ENCODE peak calls at places on chromosome 21, in seven cellular contexts. One of them, this sample, is unnamed.

GRCh38 chr21:36321325-36322082 is 1.5 kb downstream of the MORC3 start:
- DNase-seq in neuronal stem cell: peak; percentile 9
- DNase-seq in H1: no peak
- DNase-seq in IMR-90: peak; percentile 35
- DNase-seq in H9: peak; percentile 46
- DNase-seq in mesendoderm: peak; percentile 81
- DNase-seq in trophoblast cell: no peak
- DNase-seq in this sample: peak; percentile 45

GRCh38 chr21:16535100-16535418 is 805.3 kb downstream of the USP25 start:
- DNase-seq in H1: no peak
- DNase-seq in trophoblast cell: no peak
- DNase-seq in mesendoderm: no peak
- DNase-seq in H9: no peak
- DNase-seq in neuronal stem cell: no peak
- DNase-seq in IMR-90: peak; percentile 55
- DNase-seq in this sample: no peak

GRCh38 chr21:31926498-31926897 is 53.7 kb downstream of the HUNK start:
- DNase-seq in neuronal stem cell: no peak
- DNase-seq in mesendoderm: no peak
- DNase-seq in trophoblast cell: no peak
- DNase-seq in H1: no peak
- DNase-seq in H9: no peak
- DNase-seq in IMR-90: no peak
- DNase-seq in this sample: no peak

GRCh38 chr21:37452222-37452621 is 85.6 kb downstream of the DYRK1A start:
- DNase-seq in IMR-90: peak; percentile 94
- DNase-seq in trophoblast cell: no peak
- DNase-seq in mesendoderm: peak; percentile 68
- DNase-seq in H9: no peak
- DNase-seq in neuronal stem cell: no peak
- DNase-seq in H1: no peak
- DNase-seq in this sample: peak; percentile 97

GRCh38 chr21:31872452-31873274 is at the start of gene HUNK:
- DNase-seq in H9: peak; percentile 62
- DNase-seq in H1: no peak
- DNase-seq in mesendoderm: peak; percentile 81
- DNase-seq in neuronal stem cell: peak; percentile 73
- DNase-seq in IMR-90: peak; percentile 54
- DNase-seq in trophoblast cell: peak; percentile 71
- DNase-seq in this sample: peak; percentile 38

GRCh38 chr21:36718951-36719501 is 20.1 kb downstream of the SIM2 start:
- DNase-seq in neuronal stem cell: no peak
- DNase-seq in H1: no peak
- DNase-seq in IMR-90: no peak
- DNase-seq in mesendoderm: no peak
- DNase-seq in H9: no peak
- DNase-seq in trophoblast cell: peak; percentile 92
- DNase-seq in this sample: no peak

GRCh38 chr21:26115899-26116298 is 54.7 kb downstream of the APP start:
- DNase-seq in trophoblast cell: no peak
- DNase-seq in H1: no peak
- DNase-seq in H9: no peak
- DNase-seq in mesendoderm: no peak
- DNase-seq in neuronal stem cell: no peak
- DNase-seq in IMR-90: peak; percentile 75
- DNase-seq in this sample: peak; percentile 68

GRCh38 chr21:26443867-26444266 is 129.2 kb downstream of the CYYR1 start:
- DNase-seq in mesendoderm: no peak
- DNase-seq in IMR-90: no peak
- DNase-seq in H1: no peak
- DNase-seq in H9: no peak
- DNase-seq in neuronal stem cell: no peak
- DNase-seq in trophoblast cell: no peak
- DNase-seq in this sample: no peak

GRCh38 chr21:31803039-31804007 is 69.5 kb upstream of the HUNK start:
- DNase-seq in mesendoderm: no peak
- DNase-seq in trophoblast cell: peak; percentile 90
- DNase-seq in H9: no peak
- DNase-seq in neuronal stem cell: no peak
- DNase-seq in H1: no peak
- DNase-seq in IMR-90: no peak
- DNase-seq in this sample: no peak

GRCh38 chr21:9839011-9839661 is 682.2 kb upstream of the TPTE start:
- DNase-seq in H1: no peak
- DNase-seq in H9: peak; percentile 31
- DNase-seq in IMR-90: no peak
- DNase-seq in trophoblast cell: no peak
- DNase-seq in mesendoderm: no peak
- DNase-seq in neuronal stem cell: no peak
- DNase-seq in this sample: no peak

GRCh38 chr21:44299085-44299457 is 782 bp upstream of the PFKL start:
- DNase-seq in IMR-90: peak; percentile 4
- DNase-seq in trophoblast cell: no peak
- DNase-seq in H9: no peak
- DNase-seq in neuronal stem cell: no peak
- DNase-seq in H1: no peak
- DNase-seq in mesendoderm: no peak
- DNase-seq in this sample: peak; percentile 54

GRCh38 chr21:29217818-29218252 is 80.9 kb upstream of the BACH1 start:
- DNase-seq in neuronal stem cell: no peak
- DNase-seq in IMR-90: peak; percentile 99
- DNase-seq in trophoblast cell: no peak
- DNase-seq in H1: no peak
- DNase-seq in mesendoderm: no peak
- DNase-seq in H9: no peak
- DNase-seq in this sample: peak; percentile 96

GRCh38 chr21:37224861-37225260 is 42.3 kb downstream of the VPS26C start:
- DNase-seq in H9: no peak
- DNase-seq in H1: no peak
- DNase-seq in IMR-90: no peak
- DNase-seq in trophoblast cell: no peak
- DNase-seq in neuronal stem cell: no peak
- DNase-seq in mesendoderm: no peak
- DNase-seq in this sample: no peak

GRCh38 chr21:44737706-44738354 is 26.5 kb upstream of the TSPEAR start:
- DNase-seq in H1: no peak
- DNase-seq in neuronal stem cell: peak; percentile 44
- DNase-seq in mesendoderm: peak; percentile 75
- DNase-seq in trophoblast cell: no peak
- DNase-seq in IMR-90: peak; percentile 8
- DNase-seq in H9: peak; percentile 26
- DNase-seq in this sample: peak; percentile 47

GRCh38 chr21:29441651-29442050 is 142.9 kb downstream of the BACH1 start:
- DNase-seq in mesendoderm: no peak
- DNase-seq in H9: no peak
- DNase-seq in neuronal stem cell: no peak
- DNase-seq in H1: no peak
- DNase-seq in IMR-90: no peak
- DNase-seq in trophoblast cell: no peak
- DNase-seq in this sample: no peak

GRCh38 chr21:40165671-40166070 is 298.4 kb downstream of the PCP4 start:
- DNase-seq in H1: no peak
- DNase-seq in trophoblast cell: no peak
- DNase-seq in mesendoderm: peak; percentile 63
- DNase-seq in IMR-90: no peak
- DNase-seq in neuronal stem cell: peak; percentile 56
- DNase-seq in H9: no peak
- DNase-seq in this sample: no peak

GRCh38 chr21:36155603-36156338 is 853 bp upstream of the DOP1B start:
- DNase-seq in IMR-90: no peak
- DNase-seq in trophoblast cell: peak; percentile 95
- DNase-seq in neuronal stem cell: no peak
- DNase-seq in mesendoderm: peak; percentile 56
- DNase-seq in H1: no peak
- DNase-seq in H9: peak; percentile 47
- DNase-seq in this sample: no peak

GRCh38 chr21:43734131-43734634 is 15.3 kb downstream of the PDXK start:
- DNase-seq in neuronal stem cell: no peak
- DNase-seq in H1: no peak
- DNase-seq in trophoblast cell: no peak
- DNase-seq in mesendoderm: no peak
- DNase-seq in IMR-90: no peak
- DNase-seq in H9: no peak
- DNase-seq in this sample: no peak

GRCh38 chr21:29232601-29233541 is 65.9 kb upstream of the BACH1 start:
- DNase-seq in H9: no peak
- DNase-seq in H1: no peak
- DNase-seq in trophoblast cell: peak; percentile 71
- DNase-seq in mesendoderm: peak; percentile 51
- DNase-seq in IMR-90: peak; percentile 55
- DNase-seq in neuronal stem cell: no peak
- DNase-seq in this sample: peak; percentile 61

GRCh38 chr21:32064511-32064910 is 191.7 kb downstream of the HUNK start:
- DNase-seq in trophoblast cell: no peak
- DNase-seq in neuronal stem cell: no peak
- DNase-seq in mesendoderm: no peak
- DNase-seq in H9: no peak
- DNase-seq in IMR-90: no peak
- DNase-seq in H1: no peak
- DNase-seq in this sample: no peak

GRCh38 chr21:40433575-40433974 is 413.4 kb downstream of the DSCAM start:
- DNase-seq in trophoblast cell: no peak
- DNase-seq in IMR-90: no peak
- DNase-seq in H9: no peak
- DNase-seq in mesendoderm: peak; percentile 53
- DNase-seq in H1: no peak
- DNase-seq in neuronal stem cell: no peak
- DNase-seq in this sample: no peak

GRCh38 chr21:24118738-24119470 is 1488.4 kb downstream of the MRPL39 start:
- DNase-seq in trophoblast cell: no peak
- DNase-seq in IMR-90: peak; percentile 65
- DNase-seq in H9: no peak
- DNase-seq in H1: no peak
- DNase-seq in neuronal stem cell: no peak
- DNase-seq in mesendoderm: peak; percentile 2
- DNase-seq in this sample: no peak

GRCh38 chr21:33362044-33362555 is 37.3 kb downstream of the IFNAR1 start:
- DNase-seq in neuronal stem cell: no peak
- DNase-seq in mesendoderm: peak; percentile 54
- DNase-seq in IMR-90: no peak
- DNase-seq in H1: peak; percentile 56
- DNase-seq in trophoblast cell: peak; percentile 83
- DNase-seq in H9: peak; percentile 92
- DNase-seq in this sample: no peak

GRCh38 chr21:34774750-34775149 is 106.0 kb downstream of the CLIC6 start:
- DNase-seq in trophoblast cell: peak; percentile 44
- DNase-seq in neuronal stem cell: no peak
- DNase-seq in H1: no peak
- DNase-seq in mesendoderm: no peak
- DNase-seq in IMR-90: no peak
- DNase-seq in H9: no peak
- DNase-seq in this sample: no peak

DNA sequence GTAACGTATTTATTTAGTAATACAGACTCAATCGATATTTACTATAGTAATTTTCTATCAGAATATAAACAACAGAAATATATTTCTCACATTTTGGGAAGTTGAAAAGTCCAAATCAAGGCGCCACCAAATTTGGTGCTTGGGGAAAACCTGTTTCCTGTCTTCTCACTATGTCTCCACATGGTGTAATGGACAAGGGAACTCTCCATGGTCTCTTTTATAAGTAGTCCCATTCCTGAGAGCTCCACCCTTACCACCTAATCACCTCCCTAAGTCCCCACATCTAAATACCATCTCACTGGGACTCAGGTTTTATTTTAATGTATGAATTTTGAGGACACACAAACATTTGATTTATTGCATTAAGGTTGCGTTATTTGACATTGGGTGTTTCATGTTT is 848.0 kb downstream of the LTN1 start:
- DNase-seq in H9: no peak
- DNase-seq in H1: no peak
- DNase-seq in neuronal stem cell: no peak
- DNase-seq in mesendoderm: no peak
- DNase-seq in trophoblast cell: no peak
- DNase-seq in IMR-90: no peak
- DNase-seq in this sample: no peak
- H3K18ac ChIP-seq in H9: no peak overlapping the region
- H3K18ac ChIP-seq in H1: no peak overlapping the region
- H3K18ac ChIP-seq in neuronal stem cell: no peak overlapping the region
- H3K18ac ChIP-seq in mesendoderm: no peak overlapping the region
- H3K18ac ChIP-seq in trophoblast cell: no peak overlapping the region
- H3K18ac ChIP-seq in IMR-90: peak overlapping the region; percentile 66
- H3K18ac ChIP-seq in this sample: no peak overlapping the region

DNA sequence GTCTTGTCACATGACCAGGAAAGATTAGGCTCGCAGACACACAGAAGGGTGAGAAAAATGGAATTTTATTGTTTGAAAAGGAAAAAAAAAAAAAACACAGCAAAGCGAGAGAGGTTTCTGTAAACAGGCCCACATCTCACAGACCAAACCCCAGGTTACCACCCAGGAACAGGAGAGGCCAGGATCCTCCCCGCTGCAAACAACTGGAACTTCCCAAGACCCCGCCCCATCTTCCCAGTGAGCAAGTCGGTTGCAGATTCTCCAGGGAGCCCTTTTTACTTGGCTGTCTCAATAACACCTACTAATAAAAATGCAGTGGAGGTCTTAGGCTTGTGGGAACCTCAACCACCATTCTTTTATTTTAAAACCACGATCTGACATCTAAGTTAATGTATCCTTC is 84.7 kb upstream of the ETS2 start:
- DNase-seq in H1: no peak
- DNase-seq in mesendoderm: peak; percentile 33
- DNase-seq in H9: peak; percentile 36
- DNase-seq in trophoblast cell: no peak
- DNase-seq in neuronal stem cell: no peak
- DNase-seq in IMR-90: no peak
- DNase-seq in this sample: no peak
- H3K4ac ChIP-seq in H1: no peak overlapping the region
- H3K4ac ChIP-seq in mesendoderm: no peak overlapping the region
- H3K4ac ChIP-seq in H9: no peak overlapping the region
- H3K4ac ChIP-seq in trophoblast cell: no peak overlapping the region
- H3K4ac ChIP-seq in neuronal stem cell: no peak overlapping the region
- H3K4ac ChIP-seq in IMR-90: no peak overlapping the region
- H3K4ac ChIP-seq in this sample: no peak overlapping the region

GRCh38 chr21:42135386-42136040 is 64.4 kb downstream of the UMODL1 start:
- DNase-seq in H1: no peak
- DNase-seq in trophoblast cell: no peak
- DNase-seq in mesendoderm: no peak
- DNase-seq in IMR-90: no peak
- DNase-seq in H9: no peak
- DNase-seq in neuronal stem cell: no peak
- DNase-seq in this sample: no peak
- H3K18ac ChIP-seq in H1: no peak overlapping the region
- H3K18ac ChIP-seq in trophoblast cell: no peak overlapping the region
- H3K18ac ChIP-seq in mesendoderm: no peak overlapping the region
- H3K18ac ChIP-seq in IMR-90: no peak overlapping the region
- H3K18ac ChIP-seq in H9: no peak overlapping the region
- H3K18ac ChIP-seq in neuronal stem cell: peak overlapping the region; percentile 27
- H3K18ac ChIP-seq in this sample: no peak overlapping the region

DNA sequence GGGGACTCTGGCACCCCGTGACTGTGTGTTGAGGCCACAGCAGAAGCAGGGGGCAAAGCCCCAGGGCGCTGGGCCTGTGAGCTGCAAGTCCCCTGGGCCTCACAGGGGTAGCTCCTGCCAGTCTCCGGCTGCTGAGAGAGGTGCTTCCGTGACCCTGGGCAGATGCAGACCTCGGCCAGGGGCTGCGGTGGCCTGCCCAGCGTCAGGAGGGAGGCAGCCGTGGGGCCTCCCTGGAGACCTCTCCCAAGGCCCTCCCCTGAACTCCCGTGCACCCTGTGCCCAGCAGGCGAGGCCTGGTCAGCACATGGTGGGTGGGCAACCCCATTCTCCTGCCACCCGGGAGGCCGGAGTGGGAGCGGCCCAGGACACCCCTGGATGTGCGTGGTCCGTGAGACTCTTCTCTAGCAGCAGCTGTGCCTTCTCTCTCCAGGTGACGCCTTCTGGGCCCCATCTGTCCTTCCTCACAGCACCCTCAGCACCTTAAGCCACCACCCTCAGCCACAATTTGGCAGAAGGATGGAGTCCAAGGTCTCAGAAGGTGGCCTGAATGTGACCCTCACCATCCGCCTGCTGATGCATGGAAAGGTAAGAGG is 85.7 kb upstream of the COL6A1 start:
- DNase-seq in mesendoderm: no peak
- DNase-seq in H9: no peak
- DNase-seq in H1: no peak
- DNase-seq in trophoblast cell: no peak
- DNase-seq in neuronal stem cell: no peak
- DNase-seq in IMR-90: no peak
- DNase-seq in this sample: no peak
- H3K4ac ChIP-seq in mesendoderm: no peak overlapping the region
- H3K4ac ChIP-seq in H9: no peak overlapping the region
- H3K4ac ChIP-seq in H1: no peak overlapping the region
- H3K4ac ChIP-seq in trophoblast cell: no peak overlapping the region
- H3K4ac ChIP-seq in neuronal stem cell: peak overlapping the region; percentile 84
- H3K4ac ChIP-seq in IMR-90: no peak overlapping the region
- H3K4ac ChIP-seq in this sample: no peak overlapping the region